ENCODE peak calls at places on chromosomes 12 and 14, in seven cellular contexts. H, G, Q, S, F, I and P are unnamed samples. For H3K36me3, the result is how much of the 10 kb centered on the place peaks cover.

GRCh38 chr12:57215668-57216013 is 953 bp upstream of the NXPH4 start:
- DNase-seq in H (no peak), G (peak), Q (no peak), S (peak), F (no peak), I (no peak), P (no peak)

GRCh38 chr14:106786697-106787096 is 1260.3 kb downstream of the TMEM121 start:
- DNase-seq in H (no peak), G (no peak), Q (no peak), S (no peak), F (no peak), I (no peak), P (no peak)

GRCh38 chr12:130804216-130804615 is 34.8 kb downstream of the STX2 start:
- DNase-seq in H (no peak), G (no peak), Q (no peak), S (no peak), F (no peak), I (no peak), P (no peak)

GRCh38 chr12:10205251-10205807 is 7.3 kb upstream of the GABARAPL1 start:
- DNase-seq in H (no peak), G (no peak), Q (no peak), S (no peak), F (no peak), I (no peak), P (no peak)

GRCh38 chr14:68771631-68772030 is 21.2 kb downstream of the ZFP36L1 start:
- DNase-seq in H (no peak), G (no peak), Q (peak), S (peak), F (no peak), I (peak), P (no peak)

GRCh38 chr14:104395941-104396681 is 183.5 kb upstream of the C14orf180 start:
- DNase-seq in H (no peak), G (no peak), Q (peak), S (no peak), F (no peak), I (no peak), P (peak)

GRCh38 chr14:103110681-103111296 is 12.5 kb upstream of the TNFAIP2 start:
- DNase-seq in H (no peak), G (no peak), Q (peak), S (no peak), F (peak), I (no peak), P (no peak)

GRCh38 chr12:27434673-27435565 is 11.6 kb upstream of the SMCO2 start:
- DNase-seq in H (peak), G (no peak), Q (no peak), S (peak), F (no peak), I (peak), P (peak)

GRCh38 chr12:44285321-44285720 is 449.4 kb downstream of the TMEM117 start:
- DNase-seq in H (no peak), G (no peak), Q (no peak), S (no peak), F (no peak), I (no peak), P (no peak)

GRCh38 chr14:46054526-46054925 is 597.1 kb downstream of the RPL10L start:
- DNase-seq in H (no peak), G (peak), Q (no peak), S (no peak), F (no peak), I (no peak), P (no peak)

GRCh38 chr14:80136358-80136757 is 74.9 kb downstream of the DIO2 start:
- DNase-seq in H (no peak), G (peak), Q (no peak), S (peak), F (peak), I (peak), P (peak)

GRCh38 chr12:62331306-62331705 is 71.1 kb downstream of the USP15 start:
- DNase-seq in H (no peak), G (no peak), Q (no peak), S (no peak), F (no peak), I (no peak), P (no peak)

GRCh38 chr14:30267141-30267540 is 291.8 kb upstream of the G2E3 start:
- DNase-seq in H (no peak), G (peak), Q (no peak), S (no peak), F (no peak), I (no peak), P (no peak)

GRCh38 chr12:65902504-65902903 is 78.2 kb downstream of the HMGA2 start:
- DNase-seq in H (no peak), G (no peak), Q (no peak), S (no peak), F (no peak), I (no peak), P (no peak)

GRCh38 chr12:95538002-95538401 is 13.3 kb downstream of the USP44 start:
- DNase-seq in H (no peak), G (no peak), Q (no peak), S (no peak), F (no peak), I (no peak), P (no peak)

GRCh38 chr12:66269757-66270383 is 32.4 kb upstream of the HELB start:
- DNase-seq in H (peak), G (peak), Q (no peak), S (peak), F (peak), I (peak), P (peak)

GRCh38 chr12:98123186-98123585 is 392.2 kb upstream of the TMPO start:
- DNase-seq in H (no peak), G (no peak), Q (no peak), S (no peak), F (peak), I (no peak), P (no peak)

GRCh38 chr12:121472150-121472905 is 72.4 kb downstream of the RNF34 start:
- DNase-seq in H (no peak), G (no peak), Q (no peak), S (no peak), F (no peak), I (no peak), P (no peak)

GRCh38 chr12:62597253-62597652 is 130.6 kb downstream of the MON2 start:
- DNase-seq in H (no peak), G (no peak), Q (no peak), S (no peak), F (no peak), I (no peak), P (no peak)

GRCh38 chr12:59660921-59661597 is 65.2 kb downstream of the SLC16A7 start:
- DNase-seq in H (no peak), G (no peak), Q (no peak), S (no peak), F (no peak), I (no peak), P (no peak)

GRCh38 chr12:27488479-27488878 is 35.5 kb upstream of the PPFIBP1 start:
- DNase-seq in H (no peak), G (peak), Q (no peak), S (no peak), F (no peak), I (no peak), P (no peak)

GRCh38 chr12:5171701-5172100 is 128.0 kb downstream of the KCNA5 start:
- DNase-seq in H (peak), G (peak), Q (no peak), S (no peak), F (peak), I (no peak), P (peak)

GRCh38 chr14:89252887-89253532 is 164.0 kb downstream of the FOXN3 start:
- DNase-seq in H (no peak), G (no peak), Q (no peak), S (no peak), F (no peak), I (no peak), P (no peak)

GRCh38 chr14:100054553-100055075 is 10.6 kb upstream of the EVL start:
- DNase-seq in H (no peak), G (no peak), Q (no peak), S (no peak), F (no peak), I (no peak), P (no peak)

GRCh38 chr12:131025939-131026702 is 72.4 kb downstream of the ADGRD1 start:
- DNase-seq in H (no peak), G (no peak), Q (no peak), S (no peak), F (no peak), I (no peak), P (no peak)

GRCh38 chr14:68373847-68374582 is 418.9 kb downstream of the ZFP36L1 start:
- DNase-seq in H (no peak), G (no peak), Q (no peak), S (no peak), F (no peak), I (no peak), P (no peak)

GRCh38 chr12:54418441-54419087 is 502 bp downstream of the ITGA5 start:
- DNase-seq in H (no peak), G (no peak), Q (peak), S (no peak), F (no peak), I (no peak), P (no peak)

GRCh38 chr12:49987620-49988303 is 15.0 kb downstream of the AQP6 start:
- DNase-seq in H (no peak), G (no peak), Q (no peak), S (no peak), F (no peak), I (no peak), P (no peak)

GRCh38 chr14:91286530-91286937 is 42.0 kb upstream of the GPR68 start:
- DNase-seq in H (peak), G (peak), Q (peak), S (peak), F (peak), I (peak), P (peak)

GRCh38 chr12:120703311-120703942 is 6.8 kb upstream of the UNC119B start:
- DNase-seq in H (no peak), G (no peak), Q (no peak), S (no peak), F (no peak), I (no peak), P (no peak)

GRCh38 chr12:121883315-121883660 is 5.3 kb upstream of the PSMD9 start:
- DNase-seq in H (no peak), G (no peak), Q (no peak), S (no peak), F (no peak), I (no peak), P (no peak)

GRCh38 chr12:20547788-20548575 is 147.2 kb upstream of the SLCO1C1 start:
- DNase-seq in H (no peak), G (no peak), Q (no peak), S (no peak), F (no peak), I (no peak), P (no peak)

GRCh38 chr14:50082308-50082742 is 34.0 kb downstream of the VCPKMT start:
- DNase-seq in H (no peak), G (no peak), Q (peak), S (peak), F (no peak), I (peak), P (no peak)

GRCh38 chr12:34107016-34107415 is 84.7 kb downstream of the ALG10 start:
- DNase-seq in H (no peak), G (no peak), Q (peak), S (no peak), F (no peak), I (no peak), P (no peak)

GRCh38 chr12:132066345-132066685 is 77.8 kb downstream of the DDX51 start:
- DNase-seq in H (no peak), G (no peak), Q (no peak), S (peak), F (no peak), I (peak), P (peak)

GRCh38 chr12:132067182-132067581 is 76.9 kb downstream of the DDX51 start:
- DNase-seq in H (no peak), G (no peak), Q (no peak), S (no peak), F (no peak), I (no peak), P (no peak)

GRCh38 chr12:132066749-132067148 is 77.4 kb downstream of the DDX51 start:
- DNase-seq in H (no peak), G (no peak), Q (no peak), S (no peak), F (no peak), I (no peak), P (no peak)

GRCh38 chr12:132069336-132069985 is 74.7 kb downstream of the DDX51 start:
- DNase-seq in H (no peak), G (no peak), Q (no peak), S (no peak), F (no peak), I (no peak), P (no peak)

DNA sequence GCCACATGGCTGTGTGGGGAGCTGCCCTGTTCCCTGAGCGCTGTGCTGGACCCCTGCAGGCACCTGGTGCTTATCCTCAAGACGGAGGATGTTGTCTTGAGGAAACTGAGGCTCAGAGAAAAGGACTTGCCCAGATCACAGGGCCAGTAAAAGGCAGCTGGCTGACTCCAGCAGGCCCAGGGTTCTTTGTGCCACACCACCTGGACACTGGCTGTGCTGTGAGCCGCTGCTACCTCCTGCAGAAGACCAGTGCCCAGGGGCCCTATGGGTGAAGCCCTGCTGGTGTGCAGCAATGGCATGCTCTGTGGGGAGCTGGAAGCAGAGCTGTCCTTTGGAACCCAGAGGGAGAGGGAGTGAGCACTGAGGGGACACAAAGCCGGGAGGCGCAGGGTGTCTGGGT is 75.9 kb downstream of the DDX51 start:
- DNase-seq in H (no peak), G (no peak), Q (no peak), S (no peak), F (no peak), I (no peak), P (no peak)
- H3K36me3 ChIP-seq in H (under half), G (under half), Q (under half), S (under half), F (under half), I (under half), P (half or more)

DNA sequence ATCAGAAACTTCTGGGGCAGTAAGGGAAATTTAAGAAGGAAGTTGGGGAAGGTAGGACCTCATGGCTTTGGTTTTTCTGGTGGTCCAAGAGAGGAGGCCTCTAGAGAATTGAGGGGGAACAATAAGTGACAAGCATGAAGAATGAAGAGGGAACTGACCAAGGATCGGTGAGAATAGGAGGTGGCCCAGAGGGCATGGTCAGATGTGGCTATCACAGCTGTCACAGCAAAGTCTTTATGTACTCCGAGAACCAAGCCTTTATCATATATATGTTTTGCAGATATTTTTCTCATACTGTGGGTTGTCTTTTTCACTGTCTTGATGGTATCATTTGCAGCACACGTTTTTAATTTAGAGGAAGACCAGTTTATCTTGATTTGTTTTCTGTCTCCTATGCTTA is 64.3 kb downstream of the PPP2R5C start:
- DNase-seq in H (no peak), G (no peak), Q (no peak), S (no peak), F (no peak), I (no peak), P (no peak)
- H3K27ac ChIP-seq in H (peak), G (no peak), Q (peak), S (peak), F (no peak), I (peak), P (no peak)

GRCh38 chr12:113236539-113237354 is 15.5 kb downstream of the TPCN1 start:
- DNase-seq in H (no peak), G (no peak), Q (peak), S (no peak), F (no peak), I (no peak), P (no peak)
- H3K36me3 ChIP-seq in H (under half), G (under half), Q (under half), S (under half), F (under half), I (under half), P (half or more)

DNA sequence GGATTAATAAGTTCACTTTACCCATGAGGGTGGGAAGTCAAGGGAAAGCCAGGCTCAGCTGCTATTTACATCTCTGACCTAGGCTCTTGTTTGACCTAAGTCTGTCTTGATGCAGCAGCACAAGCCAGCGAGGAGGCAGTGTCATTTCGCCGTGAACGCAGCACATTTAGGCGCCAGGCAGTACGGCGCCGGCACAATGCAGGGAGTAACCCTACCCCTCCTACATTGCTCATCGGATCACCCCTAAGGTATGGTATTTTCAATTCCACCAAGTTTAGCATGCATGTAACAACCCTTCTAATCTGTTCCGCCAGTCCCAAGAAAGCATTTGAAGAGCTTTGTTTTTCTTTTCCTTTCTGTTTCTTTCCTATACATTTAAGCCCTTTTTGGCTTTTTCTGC is 81.2 kb downstream of the PCNX1 start:
- DNase-seq in H (no peak), G (no peak), Q (peak), S (no peak), F (no peak), I (no peak), P (peak)
- H3K27ac ChIP-seq in H (no peak), G (no peak), Q (no peak), S (peak), F (no peak), I (peak), P (peak)